ENCODE peak calls at places on chromosomes 4 and X, in ten cellular contexts. One of them, this sample, is unnamed.

GRCh38 chrX:15241258-15241657 is 28.6 kb downstream of the ASB9 start:
- DNase-seq in upper lobe of right lung: no peak
- DNase-seq in HAP-1: no peak
- DNase-seq in breast epithelium: no peak
- DNase-seq in psoas muscle: no peak
- DNase-seq in SJCRH30: no peak
- DNase-seq in colonic mucosa: no peak
- DNase-seq in CD8-positive, alpha-beta memory T cell: no peak
- DNase-seq in A549: no peak
- DNase-seq in transverse colon: no peak
- DNase-seq in this sample: no peak

GRCh38 chr4:49063670-49064069 is 77.6 kb downstream of the CWH43 start:
- DNase-seq in upper lobe of right lung: no peak
- DNase-seq in HAP-1: no peak
- DNase-seq in breast epithelium: no peak
- DNase-seq in psoas muscle: no peak
- DNase-seq in SJCRH30: peak; percentile 1
- DNase-seq in colonic mucosa: no peak
- DNase-seq in CD8-positive, alpha-beta memory T cell: no peak
- DNase-seq in A549: no peak
- DNase-seq in transverse colon: no peak
- DNase-seq in this sample: no peak

GRCh38 chrX:132730726-132731125 is 227.7 kb downstream of the HS6ST2 start:
- DNase-seq in upper lobe of right lung: no peak
- DNase-seq in HAP-1: no peak
- DNase-seq in breast epithelium: no peak
- DNase-seq in psoas muscle: no peak
- DNase-seq in SJCRH30: no peak
- DNase-seq in colonic mucosa: no peak
- DNase-seq in CD8-positive, alpha-beta memory T cell: no peak
- DNase-seq in A549: no peak
- DNase-seq in transverse colon: no peak
- DNase-seq in this sample: no peak

GRCh38 chr4:122017296-122017695 is 65.4 kb upstream of the TRPC3 start:
- DNase-seq in upper lobe of right lung: no peak
- DNase-seq in HAP-1: peak; percentile 33
- DNase-seq in breast epithelium: no peak
- DNase-seq in psoas muscle: no peak
- DNase-seq in SJCRH30: no peak
- DNase-seq in colonic mucosa: no peak
- DNase-seq in CD8-positive, alpha-beta memory T cell: no peak
- DNase-seq in A549: no peak
- DNase-seq in transverse colon: no peak
- DNase-seq in this sample: no peak

GRCh38 chr4:147496500-147496899 is 15.6 kb downstream of the EDNRA start:
- DNase-seq in upper lobe of right lung: no peak
- DNase-seq in HAP-1: no peak
- DNase-seq in breast epithelium: no peak
- DNase-seq in psoas muscle: no peak
- DNase-seq in SJCRH30: no peak
- DNase-seq in colonic mucosa: no peak
- DNase-seq in CD8-positive, alpha-beta memory T cell: no peak
- DNase-seq in A549: no peak
- DNase-seq in transverse colon: no peak
- DNase-seq in this sample: no peak

GRCh38 chr4:83546796-83547195 is 10.9 kb downstream of the GPAT3 start:
- DNase-seq in upper lobe of right lung: no peak
- DNase-seq in HAP-1: no peak
- DNase-seq in breast epithelium: no peak
- DNase-seq in psoas muscle: no peak
- DNase-seq in SJCRH30: peak; percentile 24
- DNase-seq in colonic mucosa: no peak
- DNase-seq in CD8-positive, alpha-beta memory T cell: no peak
- DNase-seq in A549: no peak
- DNase-seq in transverse colon: no peak
- DNase-seq in this sample: no peak

GRCh38 chr4:164293181-164293580 is 460.8 kb upstream of the SMIM31 start:
- DNase-seq in upper lobe of right lung: no peak
- DNase-seq in HAP-1: no peak
- DNase-seq in breast epithelium: no peak
- DNase-seq in psoas muscle: no peak
- DNase-seq in SJCRH30: no peak
- DNase-seq in colonic mucosa: no peak
- DNase-seq in CD8-positive, alpha-beta memory T cell: no peak
- DNase-seq in A549: peak; percentile 1
- DNase-seq in transverse colon: no peak
- DNase-seq in this sample: no peak

GRCh38 chr4:56995525-56995924 is 16.8 kb downstream of the POLR2B start:
- DNase-seq in upper lobe of right lung: no peak
- DNase-seq in HAP-1: no peak
- DNase-seq in breast epithelium: peak; percentile 33
- DNase-seq in psoas muscle: peak; percentile 66
- DNase-seq in SJCRH30: peak; percentile 25
- DNase-seq in colonic mucosa: peak; percentile 27
- DNase-seq in CD8-positive, alpha-beta memory T cell: no peak
- DNase-seq in A549: no peak
- DNase-seq in transverse colon: peak; percentile 53
- DNase-seq in this sample: no peak

GRCh38 chr4:2269206-2269531 is 7.3 kb upstream of the MXD4 start:
- DNase-seq in upper lobe of right lung: no peak
- DNase-seq in HAP-1: no peak
- DNase-seq in breast epithelium: no peak
- DNase-seq in psoas muscle: peak; percentile 62
- DNase-seq in SJCRH30: no peak
- DNase-seq in colonic mucosa: no peak
- DNase-seq in CD8-positive, alpha-beta memory T cell: no peak
- DNase-seq in A549: no peak
- DNase-seq in transverse colon: no peak
- DNase-seq in this sample: no peak

GRCh38 chr4:3267576-3268394 is 18.8 kb downstream of the MSANTD1 start:
- DNase-seq in upper lobe of right lung: peak; percentile 63
- DNase-seq in HAP-1: no peak
- DNase-seq in breast epithelium: no peak
- DNase-seq in psoas muscle: peak; percentile 10
- DNase-seq in SJCRH30: no peak
- DNase-seq in colonic mucosa: peak; percentile 6
- DNase-seq in CD8-positive, alpha-beta memory T cell: no peak
- DNase-seq in A549: no peak
- DNase-seq in transverse colon: no peak
- DNase-seq in this sample: no peak

GRCh38 chrX:94204524-94204923 is 530.5 kb downstream of the FAM133A start:
- DNase-seq in upper lobe of right lung: no peak
- DNase-seq in HAP-1: peak; percentile 10
- DNase-seq in breast epithelium: no peak
- DNase-seq in psoas muscle: no peak
- DNase-seq in SJCRH30: peak; percentile 0
- DNase-seq in colonic mucosa: no peak
- DNase-seq in CD8-positive, alpha-beta memory T cell: no peak
- DNase-seq in A549: no peak
- DNase-seq in transverse colon: no peak
- DNase-seq in this sample: no peak

GRCh38 chr4:43242611-43243010 is 350.1 kb downstream of the GRXCR1 start:
- DNase-seq in upper lobe of right lung: no peak
- DNase-seq in HAP-1: no peak
- DNase-seq in breast epithelium: no peak
- DNase-seq in psoas muscle: no peak
- DNase-seq in SJCRH30: no peak
- DNase-seq in colonic mucosa: no peak
- DNase-seq in CD8-positive, alpha-beta memory T cell: no peak
- DNase-seq in A549: no peak
- DNase-seq in transverse colon: no peak
- DNase-seq in this sample: no peak

GRCh38 chr4:43243433-43244116 is 351.1 kb downstream of the GRXCR1 start:
- DNase-seq in upper lobe of right lung: no peak
- DNase-seq in HAP-1: no peak
- DNase-seq in breast epithelium: no peak
- DNase-seq in psoas muscle: no peak
- DNase-seq in SJCRH30: no peak
- DNase-seq in colonic mucosa: no peak
- DNase-seq in CD8-positive, alpha-beta memory T cell: no peak
- DNase-seq in A549: no peak
- DNase-seq in transverse colon: no peak
- DNase-seq in this sample: no peak

GRCh38 chr4:43241104-43241503 is 348.6 kb downstream of the GRXCR1 start:
- DNase-seq in upper lobe of right lung: no peak
- DNase-seq in HAP-1: no peak
- DNase-seq in breast epithelium: no peak
- DNase-seq in psoas muscle: no peak
- DNase-seq in SJCRH30: no peak
- DNase-seq in colonic mucosa: no peak
- DNase-seq in CD8-positive, alpha-beta memory T cell: no peak
- DNase-seq in A549: no peak
- DNase-seq in transverse colon: no peak
- DNase-seq in this sample: no peak

GRCh38 chr4:43244688-43245382 is 352.3 kb downstream of the GRXCR1 start:
- DNase-seq in upper lobe of right lung: no peak
- DNase-seq in HAP-1: no peak
- DNase-seq in breast epithelium: no peak
- DNase-seq in psoas muscle: no peak
- DNase-seq in SJCRH30: no peak
- DNase-seq in colonic mucosa: no peak
- DNase-seq in CD8-positive, alpha-beta memory T cell: no peak
- DNase-seq in A549: no peak
- DNase-seq in transverse colon: no peak
- DNase-seq in this sample: no peak
- H3K9me3 ChIP-seq in upper lobe of right lung: no peaks in the 10 kb centered on the region
- H3K9me3 ChIP-seq in HAP-1: no peaks in the 10 kb centered on the region
- H3K9me3 ChIP-seq in breast epithelium: no peaks in the 10 kb centered on the region
- H3K9me3 ChIP-seq in psoas muscle: no peaks in the 10 kb centered on the region
- H3K9me3 ChIP-seq in SJCRH30: no peaks in the 10 kb centered on the region
- H3K9me3 ChIP-seq in colonic mucosa: no peaks in the 10 kb centered on the region
- H3K9me3 ChIP-seq in CD8-positive, alpha-beta memory T cell: no peaks in the 10 kb centered on the region
- H3K9me3 ChIP-seq in A549: no peaks in the 10 kb centered on the region
- H3K9me3 ChIP-seq in transverse colon: no peaks in the 10 kb centered on the region
- H3K9me3 ChIP-seq in this sample: no peaks in the 10 kb centered on the region

GRCh38 chr4:128481752-128482480 is 194.3 kb upstream of the PGRMC2 start:
- DNase-seq in upper lobe of right lung: no peak
- DNase-seq in HAP-1: no peak
- DNase-seq in breast epithelium: no peak
- DNase-seq in psoas muscle: no peak
- DNase-seq in SJCRH30: no peak
- DNase-seq in colonic mucosa: no peak
- DNase-seq in CD8-positive, alpha-beta memory T cell: no peak
- DNase-seq in A549: no peak
- DNase-seq in transverse colon: no peak
- DNase-seq in this sample: no peak

GRCh38 chr4:128477540-128477939 is 189.9 kb upstream of the PGRMC2 start:
- DNase-seq in upper lobe of right lung: no peak
- DNase-seq in HAP-1: no peak
- DNase-seq in breast epithelium: no peak
- DNase-seq in psoas muscle: no peak
- DNase-seq in SJCRH30: peak; percentile 29
- DNase-seq in colonic mucosa: no peak
- DNase-seq in CD8-positive, alpha-beta memory T cell: no peak
- DNase-seq in A549: no peak
- DNase-seq in transverse colon: no peak
- DNase-seq in this sample: no peak

GRCh38 chr4:128483816-128484215 is 196.2 kb upstream of the PGRMC2 start:
- DNase-seq in upper lobe of right lung: no peak
- DNase-seq in HAP-1: no peak
- DNase-seq in breast epithelium: no peak
- DNase-seq in psoas muscle: no peak
- DNase-seq in SJCRH30: no peak
- DNase-seq in colonic mucosa: no peak
- DNase-seq in CD8-positive, alpha-beta memory T cell: no peak
- DNase-seq in A549: no peak
- DNase-seq in transverse colon: no peak
- DNase-seq in this sample: no peak

GRCh38 chr4:128483041-128483440 is 195.4 kb upstream of the PGRMC2 start:
- DNase-seq in upper lobe of right lung: no peak
- DNase-seq in HAP-1: peak; percentile 58
- DNase-seq in breast epithelium: no peak
- DNase-seq in psoas muscle: no peak
- DNase-seq in SJCRH30: no peak
- DNase-seq in colonic mucosa: no peak
- DNase-seq in CD8-positive, alpha-beta memory T cell: no peak
- DNase-seq in A549: no peak
- DNase-seq in transverse colon: no peak
- DNase-seq in this sample: no peak

DNA sequence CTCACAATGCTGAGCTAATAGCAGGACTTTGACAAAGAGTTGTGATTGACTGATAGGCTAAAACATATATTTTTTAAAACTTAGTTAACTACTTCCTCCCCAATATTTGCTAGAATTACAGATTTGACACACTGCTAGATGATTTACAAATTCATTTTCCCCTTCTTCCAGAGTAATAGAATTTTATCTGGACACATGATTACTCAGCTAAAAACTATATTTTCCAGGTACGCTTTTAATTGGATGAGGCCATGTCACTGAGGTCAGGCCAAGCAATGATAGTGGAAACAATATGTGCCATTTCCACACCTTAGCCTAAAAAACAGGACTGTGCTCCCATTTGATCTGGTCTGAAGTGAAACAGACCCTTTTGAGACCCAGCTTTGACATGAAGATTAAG is 193.3 kb upstream of the PGRMC2 start:
- DNase-seq in upper lobe of right lung: no peak
- DNase-seq in HAP-1: no peak
- DNase-seq in breast epithelium: no peak
- DNase-seq in psoas muscle: no peak
- DNase-seq in SJCRH30: no peak
- DNase-seq in colonic mucosa: no peak
- DNase-seq in CD8-positive, alpha-beta memory T cell: no peak
- DNase-seq in A549: no peak
- DNase-seq in transverse colon: no peak
- DNase-seq in this sample: no peak
- H3K9me3 ChIP-seq in upper lobe of right lung: no peaks in the 10 kb centered on the region
- H3K9me3 ChIP-seq in HAP-1: no peaks in the 10 kb centered on the region
- H3K9me3 ChIP-seq in breast epithelium: no peaks in the 10 kb centered on the region
- H3K9me3 ChIP-seq in psoas muscle: no peaks in the 10 kb centered on the region
- H3K9me3 ChIP-seq in SJCRH30: no peaks in the 10 kb centered on the region
- H3K9me3 ChIP-seq in colonic mucosa: no peaks in the 10 kb centered on the region
- H3K9me3 ChIP-seq in CD8-positive, alpha-beta memory T cell: no peaks in the 10 kb centered on the region
- H3K9me3 ChIP-seq in A549: no peaks in the 10 kb centered on the region
- H3K9me3 ChIP-seq in transverse colon: no peaks in the 10 kb centered on the region
- H3K9me3 ChIP-seq in this sample: peaks cover 3% of the 10 kb centered on the region

DNA sequence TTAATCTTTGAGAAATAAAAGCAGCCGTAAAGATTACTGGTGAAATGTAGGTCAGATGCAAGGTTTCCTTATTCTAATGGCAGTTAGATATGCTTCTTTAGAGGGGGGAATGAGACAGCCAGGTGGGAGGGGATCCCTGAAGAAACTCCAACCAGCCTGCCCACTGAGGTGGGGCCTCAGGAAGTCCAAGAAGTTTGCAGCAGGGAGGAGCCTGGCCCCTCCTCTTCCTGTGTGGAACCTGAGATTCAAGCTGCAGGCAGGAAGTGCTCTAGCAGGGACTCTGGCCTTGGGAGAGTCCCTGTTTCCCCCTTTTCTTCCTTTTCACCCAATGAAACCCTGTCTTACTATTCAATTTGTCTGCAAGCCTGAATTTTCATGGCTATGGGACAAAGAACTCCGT is 101.4 kb upstream of the SLITRK2 start:
- DNase-seq in upper lobe of right lung: no peak
- DNase-seq in HAP-1: peak; percentile 66
- DNase-seq in breast epithelium: no peak
- DNase-seq in psoas muscle: no peak
- DNase-seq in SJCRH30: no peak
- DNase-seq in colonic mucosa: no peak
- DNase-seq in CD8-positive, alpha-beta memory T cell: no peak
- DNase-seq in A549: no peak
- DNase-seq in transverse colon: no peak
- DNase-seq in this sample: no peak
- H3K9me3 ChIP-seq in upper lobe of right lung: no peaks in the 10 kb centered on the region
- H3K9me3 ChIP-seq in HAP-1: no peaks in the 10 kb centered on the region
- H3K9me3 ChIP-seq in breast epithelium: no peaks in the 10 kb centered on the region
- H3K9me3 ChIP-seq in psoas muscle: no peaks in the 10 kb centered on the region
- H3K9me3 ChIP-seq in SJCRH30: no peaks in the 10 kb centered on the region
- H3K9me3 ChIP-seq in colonic mucosa: no peaks in the 10 kb centered on the region
- H3K9me3 ChIP-seq in CD8-positive, alpha-beta memory T cell: no peaks in the 10 kb centered on the region
- H3K9me3 ChIP-seq in A549: no peaks in the 10 kb centered on the region
- H3K9me3 ChIP-seq in transverse colon: no peaks in the 10 kb centered on the region
- H3K9me3 ChIP-seq in this sample: no peaks in the 10 kb centered on the region

GRCh38 chrX:53268173-53268572 is 13.2 kb downstream of the IQSEC2 start:
- DNase-seq in upper lobe of right lung: no peak
- DNase-seq in HAP-1: no peak
- DNase-seq in breast epithelium: no peak
- DNase-seq in psoas muscle: no peak
- DNase-seq in SJCRH30: no peak
- DNase-seq in colonic mucosa: no peak
- DNase-seq in CD8-positive, alpha-beta memory T cell: no peak
- DNase-seq in A549: no peak
- DNase-seq in transverse colon: no peak
- DNase-seq in this sample: no peak
- H3K9me3 ChIP-seq in upper lobe of right lung: no peaks in the 10 kb centered on the region
- H3K9me3 ChIP-seq in HAP-1: no peaks in the 10 kb centered on the region
- H3K9me3 ChIP-seq in breast epithelium: no peaks in the 10 kb centered on the region
- H3K9me3 ChIP-seq in psoas muscle: no peaks in the 10 kb centered on the region
- H3K9me3 ChIP-seq in SJCRH30: no peaks in the 10 kb centered on the region
- H3K9me3 ChIP-seq in colonic mucosa: no peaks in the 10 kb centered on the region
- H3K9me3 ChIP-seq in CD8-positive, alpha-beta memory T cell: no peaks in the 10 kb centered on the region
- H3K9me3 ChIP-seq in A549: no peaks in the 10 kb centered on the region
- H3K9me3 ChIP-seq in transverse colon: no peaks in the 10 kb centered on the region
- H3K9me3 ChIP-seq in this sample: no peaks in the 10 kb centered on the region

This sample was measured in thoracic aorta.